ENCODE peak calls at places on chromosomes 11 and 22, in eight cellular contexts. C is heart left ventricle; X is ovary; I is neural progenitor cell; J is tibial artery; L is IMR-90; F is DND-41; O is CD4-positive, alpha-beta T cell. E is an unnamed sample. For H3K9me3, the result is how much of the 10 kb centered on the place peaks cover.

GRCh38 chr11:132685174-132685611 is 847.1 kb downstream of the OPCML start:
- DNase-seq in C (peak), X (no peak), I (no peak), J (no peak), L (peak), F (peak), O (no peak), E (no peak)

GRCh38 chr22:40348025-40348658 is 1.8 kb downstream of the ADSL start:
- DNase-seq in C (peak), X (no peak), I (peak), J (peak), L (peak), F (peak), O (peak), E (no peak)

GRCh38 chr22:45323695-45324094 is 14.0 kb downstream of the FAM118A start:
- DNase-seq in C (no peak), X (no peak), I (no peak), J (no peak), L (no peak), F (no peak), O (no peak), E (no peak)

GRCh38 chr11:45289369-45289768 is 3.2 kb upstream of the SYT13 start:
- DNase-seq in C (no peak), X (no peak), I (no peak), J (no peak), L (peak), F (no peak), O (no peak), E (no peak)

GRCh38 chr22:50153756-50154140 is 16.8 kb upstream of the PANX2 start:
- DNase-seq in C (no peak), X (no peak), I (no peak), J (no peak), L (no peak), F (no peak), O (no peak), E (no peak)

GRCh38 chr11:128624269-128625170 is 37.2 kb upstream of the ETS1 start:
- DNase-seq in C (no peak), X (no peak), I (no peak), J (no peak), L (no peak), F (peak), O (peak), E (no peak)

GRCh38 chr11:107780775-107781174 is 68.9 kb upstream of the SLN start:
- DNase-seq in C (no peak), X (no peak), I (no peak), J (no peak), L (no peak), F (no peak), O (no peak), E (no peak)

GRCh38 chr22:32339190-32340012 is 18.3 kb upstream of the RFPL3 start:
- DNase-seq in C (no peak), X (no peak), I (no peak), J (no peak), L (no peak), F (no peak), O (no peak), E (no peak)

GRCh38 chr11:43825217-43825816 is 55.3 kb upstream of the ALKBH3 start:
- DNase-seq in C (no peak), X (no peak), I (peak), J (no peak), L (peak), F (peak), O (no peak), E (no peak)

GRCh38 chr11:83649468-83649915 is 363.3 kb upstream of the CCDC90B start:
- DNase-seq in C (no peak), X (no peak), I (no peak), J (no peak), L (no peak), F (no peak), O (no peak), E (no peak)

GRCh38 chr11:116513894-116514293 is 258.9 kb downstream of the BUD13 start:
- DNase-seq in C (no peak), X (no peak), I (peak), J (no peak), L (peak), F (peak), O (no peak), E (no peak)

GRCh38 chr22:36194971-36195370 is 6.6 kb downstream of the APOL4 start:
- DNase-seq in C (peak), X (peak), I (peak), J (peak), L (peak), F (peak), O (no peak), E (no peak)

GRCh38 chr11:128398517-128399152 is 188.7 kb downstream of the ETS1 start:
- DNase-seq in C (no peak), X (no peak), I (no peak), J (no peak), L (no peak), F (no peak), O (no peak), E (no peak)

GRCh38 chr11:8263769-8264410 is at the start of gene LMO1:
- DNase-seq in C (peak), X (peak), I (peak), J (peak), L (peak), F (peak), O (peak), E (peak)

GRCh38 chr22:26905640-26906039 is 248.3 kb downstream of the MIAT start:
- DNase-seq in C (no peak), X (no peak), I (no peak), J (no peak), L (no peak), F (no peak), O (no peak), E (no peak)

GRCh38 chr11:108958446-108959123 is 293.7 kb downstream of the DDX10 start:
- DNase-seq in C (no peak), X (no peak), I (no peak), J (no peak), L (peak), F (no peak), O (no peak), E (no peak)

GRCh38 chr11:34356918-34357645 is 728 bp downstream of the ABTB2 start:
- DNase-seq in C (peak), X (peak), I (peak), J (peak), L (peak), F (no peak), O (peak), E (no peak)

GRCh38 chr11:79045811-79046304 is 395.0 kb downstream of the TENM4 start:
- DNase-seq in C (no peak), X (no peak), I (peak), J (no peak), L (peak), F (no peak), O (no peak), E (peak)

GRCh38 chr22:35967046-35967397 is 61.6 kb downstream of the RBFOX2 start:
- DNase-seq in C (no peak), X (no peak), I (no peak), J (no peak), L (no peak), F (no peak), O (no peak), E (no peak)

GRCh38 chr11:108144615-108145014 is 23.2 kb downstream of the ACAT1 start:
- DNase-seq in C (no peak), X (no peak), I (no peak), J (no peak), L (no peak), F (no peak), O (no peak), E (no peak)

GRCh38 chr11:9254416-9254815 is 10.7 kb downstream of the DENND5A start:
- DNase-seq in C (no peak), X (no peak), I (no peak), J (no peak), L (no peak), F (no peak), O (no peak), E (no peak)

GRCh38 chr22:25008666-25009065 is 56.1 kb downstream of the KIAA1671 start:
- DNase-seq in C (no peak), X (no peak), I (no peak), J (no peak), L (no peak), F (no peak), O (no peak), E (no peak)

GRCh38 chr11:74870485-74870884 is 78.4 kb downstream of the XRRA1 start:
- DNase-seq in C (no peak), X (no peak), I (peak), J (no peak), L (peak), F (no peak), O (no peak), E (no peak)

GRCh38 chr22:39932918-39933649 is 27.1 kb upstream of the TMA7B start:
- DNase-seq in C (no peak), X (no peak), I (peak), J (no peak), L (no peak), F (peak), O (peak), E (no peak)

GRCh38 chr22:49115186-49115585 is 712.5 kb downstream of the BRD1 start:
- DNase-seq in C (no peak), X (no peak), I (no peak), J (no peak), L (no peak), F (no peak), O (no peak), E (no peak)

GRCh38 chr22:49123621-49124192 is 704.0 kb downstream of the BRD1 start:
- DNase-seq in C (no peak), X (no peak), I (no peak), J (no peak), L (no peak), F (no peak), O (no peak), E (no peak)

GRCh38 chr22:49116486-49116885 is 711.2 kb downstream of the BRD1 start:
- DNase-seq in C (no peak), X (no peak), I (no peak), J (no peak), L (no peak), F (no peak), O (no peak), E (no peak)

GRCh38 chr22:49116021-49116420 is 711.7 kb downstream of the BRD1 start:
- DNase-seq in C (no peak), X (no peak), I (no peak), J (no peak), L (no peak), F (no peak), O (no peak), E (no peak)

GRCh38 chr22:49119551-49119952 is 708.1 kb downstream of the BRD1 start:
- DNase-seq in C (no peak), X (no peak), I (peak), J (peak), L (no peak), F (no peak), O (no peak), E (no peak)
- H3K9me3 ChIP-seq in C (under half), X (under half), I (under half), J (under half), L (under half), F (under half), O (under half), E (under half)

GRCh38 chr11:124108158-124108557 is 7.1 kb upstream of the VWA5A start:
- DNase-seq in C (no peak), X (no peak), I (peak), J (no peak), L (peak), F (no peak), O (no peak), E (no peak)
- TF ChIP-seq CTCF in C (no peak), X (no peak), I (peak), J (no peak), L (peak), F (peak), O (no peak), E (no peak)

GRCh38 chr11:91860661-91861060 is 364.0 kb upstream of the FAT3 start:
- DNase-seq in C (no peak), X (no peak), I (no peak), J (no peak), L (no peak), F (no peak), O (no peak), E (no peak)
- H3K9me3 ChIP-seq in C (under half), X (under half), I (under half), J (under half), L (under half), F (under half), O (under half), E (under half)

GRCh38 chr22:43365715-43366440 is 22.7 kb upstream of the SCUBE1 start:
- DNase-seq in C (no peak), X (peak), I (no peak), J (no peak), L (no peak), F (no peak), O (no peak), E (no peak)
- TF ChIP-seq CTCF in C (no peak), X (no peak), I (no peak), J (no peak), L (no peak), F (no peak), O (no peak), E (no peak)

DNA sequence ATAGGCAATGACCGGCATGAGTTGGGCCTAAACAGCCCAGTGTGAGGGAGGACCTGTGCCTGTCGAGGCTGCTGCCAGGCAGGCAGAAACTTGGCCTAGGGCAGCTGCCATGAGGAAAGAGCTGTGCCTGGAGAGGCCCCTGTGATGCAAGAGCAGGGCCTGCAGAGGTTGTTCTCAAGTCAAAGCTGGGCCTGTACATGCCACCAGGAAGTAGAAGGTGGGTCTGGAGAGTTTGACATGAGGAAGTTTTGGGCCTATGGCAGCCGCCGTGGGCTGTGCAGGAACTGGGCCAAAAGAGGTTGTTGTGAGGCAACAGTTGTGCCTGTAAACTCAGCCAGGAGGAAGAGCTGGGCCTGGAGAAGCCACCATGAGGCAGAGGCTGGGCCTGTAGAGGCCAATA is 43.2 kb downstream of the OR4C45 start:
- DNase-seq in C (no peak), X (no peak), I (no peak), J (no peak), L (no peak), F (no peak), O (no peak), E (no peak)
- H3K9me3 ChIP-seq in C (under half), X (under half), I (under half), J (under half), L (under half), F (under half), O (under half), E (under half)

GRCh38 chr11:119602745-119603373 is 126.1 kb downstream of the NECTIN1 start:
- DNase-seq in C (no peak), X (no peak), I (no peak), J (no peak), L (no peak), F (no peak), O (no peak), E (no peak)
- TF ChIP-seq CTCF in C (no peak), X (no peak), I (peak), J (no peak), L (no peak), F (peak), O (no peak), E (no peak)

GRCh38 chr22:47458348-47458747 is 695.9 kb downstream of the TBC1D22A start:
- DNase-seq in C (no peak), X (no peak), I (no peak), J (no peak), L (no peak), F (no peak), O (no peak), E (no peak)
- H3K9me3 ChIP-seq in C (under half), X (under half), I (under half), J (under half), L (under half), F (under half), O (under half), E (under half)

GRCh38 chr22:22711532-22711913 is 67.1 kb downstream of the GGTLC2 start:
- DNase-seq in C (no peak), X (no peak), I (no peak), J (no peak), L (no peak), F (no peak), O (no peak), E (no peak)
- TF ChIP-seq CTCF in C (no peak), X (no peak), I (no peak), J (no peak), L (no peak), F (no peak), O (no peak), E (no peak)

GRCh38 chr11:37552284-37552683 is 954.2 kb upstream of the RAG2 start:
- DNase-seq in C (no peak), X (no peak), I (no peak), J (no peak), L (no peak), F (no peak), O (no peak), E (no peak)

GRCh38 chr11:37560346-37560745 is 962.3 kb upstream of the RAG2 start:
- DNase-seq in C (no peak), X (no peak), I (no peak), J (no peak), L (no peak), F (no peak), O (no peak), E (no peak)

GRCh38 chr11:37557990-37558389 is 960.0 kb upstream of the RAG2 start:
- DNase-seq in C (no peak), X (no peak), I (no peak), J (no peak), L (no peak), F (no peak), O (no peak), E (no peak)
- H3K9me3 ChIP-seq in C (under half), X (under half), I (under half), J (under half), L (under half), F (under half), O (under half), E (under half)

DNA sequence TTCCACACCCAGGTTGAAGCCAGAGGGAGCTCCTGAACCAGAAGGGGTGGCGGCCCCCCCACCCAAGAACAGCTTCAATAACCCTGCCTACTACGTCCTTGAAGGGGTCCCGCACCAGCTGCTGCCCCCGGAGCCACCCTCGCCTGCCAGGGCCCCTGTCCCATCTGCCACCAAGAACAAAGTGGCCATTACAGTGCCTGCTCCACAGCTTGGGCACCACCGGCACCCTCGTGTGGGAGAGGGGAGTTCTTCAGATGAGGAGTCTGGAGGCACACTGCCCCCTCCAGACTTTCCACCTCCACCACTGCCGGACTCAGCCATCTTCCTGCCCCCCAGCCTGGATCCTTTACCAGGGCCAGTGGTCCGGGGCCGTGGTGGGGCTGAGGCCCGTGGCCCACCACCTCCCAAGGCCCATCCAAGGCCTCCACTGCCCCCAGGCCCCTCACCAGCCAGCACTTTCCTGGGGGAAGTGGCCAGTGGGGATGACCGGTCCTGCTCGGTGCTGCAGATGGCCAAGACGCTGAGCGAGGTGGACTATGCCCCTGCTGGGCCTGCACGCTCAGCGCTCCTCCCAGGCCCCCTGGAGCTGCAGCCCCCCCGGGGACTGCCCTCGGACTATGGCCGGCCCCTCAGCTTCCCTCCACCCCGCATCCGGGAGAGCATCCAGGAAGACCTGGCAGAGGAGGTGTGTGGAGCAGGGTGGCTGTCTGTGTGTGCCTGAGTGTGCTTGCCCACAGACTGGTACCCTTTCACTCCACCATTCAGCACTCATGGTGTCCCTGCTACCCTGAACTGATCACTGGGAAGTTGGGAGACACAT is 6.7 kb downstream of the PHOX2A start:
- DNase-seq in C (no peak), X (peak), I (no peak), J (no peak), L (no peak), F (no peak), O (no peak), E (no peak)
- TF ChIP-seq CTCF in C (no peak), X (no peak), I (no peak), J (no peak), L (no peak), F (no peak), O (no peak), E (no peak)

E was measured in breast epithelium.